ENCODE peak calls at places on chromosomes 3 and 15, in seven cellular contexts. One of them, this sample, is unnamed.

GRCh38 chr3:123396171-123397049 is 52.5 kb downstream of the ADCY5 start:
- DNase-seq in A549: no peak
- DNase-seq in WERI-Rb-1: no peak
- DNase-seq in stomach: no peak
- DNase-seq in BJ: no peak
- DNase-seq in epithelial cell of proximal tubule: no peak
- DNase-seq in esophagus squamous epithelium: no peak
- DNase-seq in this sample: peak; percentile 58

GRCh38 chr15:74786659-74787165 is 4.8 kb downstream of the CSK start:
- DNase-seq in A549: no peak
- DNase-seq in WERI-Rb-1: no peak
- DNase-seq in stomach: no peak
- DNase-seq in BJ: no peak
- DNase-seq in epithelial cell of proximal tubule: no peak
- DNase-seq in esophagus squamous epithelium: no peak
- DNase-seq in this sample: no peak

GRCh38 chr3:165749817-165750216 is 87.4 kb downstream of the BCHE start:
- DNase-seq in A549: no peak
- DNase-seq in WERI-Rb-1: no peak
- DNase-seq in stomach: no peak
- DNase-seq in BJ: no peak
- DNase-seq in epithelial cell of proximal tubule: peak; percentile 52
- DNase-seq in esophagus squamous epithelium: no peak
- DNase-seq in this sample: peak; percentile 0

GRCh38 chr3:15535757-15536156 is 14.3 kb upstream of the COLQ start:
- DNase-seq in A549: no peak
- DNase-seq in WERI-Rb-1: no peak
- DNase-seq in stomach: no peak
- DNase-seq in BJ: no peak
- DNase-seq in epithelial cell of proximal tubule: no peak
- DNase-seq in esophagus squamous epithelium: no peak
- DNase-seq in this sample: peak; percentile 67

GRCh38 chr15:40844543-40844981 is 714 bp downstream of the SPINT1 start:
- DNase-seq in A549: no peak
- DNase-seq in WERI-Rb-1: no peak
- DNase-seq in stomach: peak; percentile 51
- DNase-seq in BJ: no peak
- DNase-seq in epithelial cell of proximal tubule: no peak
- DNase-seq in esophagus squamous epithelium: no peak
- DNase-seq in this sample: peak; percentile 57

GRCh38 chr3:87082806-87083440 is 92.0 kb upstream of the VGLL3 start:
- DNase-seq in A549: peak; percentile 81
- DNase-seq in WERI-Rb-1: peak; percentile 25
- DNase-seq in stomach: no peak
- DNase-seq in BJ: no peak
- DNase-seq in epithelial cell of proximal tubule: no peak
- DNase-seq in esophagus squamous epithelium: no peak
- DNase-seq in this sample: peak; percentile 77

GRCh38 chr3:30996467-30996866 is 102.0 kb upstream of the GADL1 start:
- DNase-seq in A549: no peak
- DNase-seq in WERI-Rb-1: no peak
- DNase-seq in stomach: no peak
- DNase-seq in BJ: no peak
- DNase-seq in epithelial cell of proximal tubule: no peak
- DNase-seq in esophagus squamous epithelium: no peak
- DNase-seq in this sample: no peak

GRCh38 chr3:134874737-134875413 is 79.8 kb downstream of the EPHB1 start:
- DNase-seq in A549: no peak
- DNase-seq in WERI-Rb-1: no peak
- DNase-seq in stomach: no peak
- DNase-seq in BJ: no peak
- DNase-seq in epithelial cell of proximal tubule: no peak
- DNase-seq in esophagus squamous epithelium: no peak
- DNase-seq in this sample: no peak

GRCh38 chr3:48847586-48848423 is at the start of gene PRKAR2A:
- DNase-seq in A549: peak; percentile 85
- DNase-seq in WERI-Rb-1: peak; percentile 91
- DNase-seq in stomach: peak; percentile 92
- DNase-seq in BJ: no peak
- DNase-seq in epithelial cell of proximal tubule: no peak
- DNase-seq in esophagus squamous epithelium: no peak
- DNase-seq in this sample: peak; percentile 86

GRCh38 chr3:69016901-69017300 is 3.4 kb upstream of the EOGT start:
- DNase-seq in A549: no peak
- DNase-seq in WERI-Rb-1: no peak
- DNase-seq in stomach: no peak
- DNase-seq in BJ: no peak
- DNase-seq in epithelial cell of proximal tubule: no peak
- DNase-seq in esophagus squamous epithelium: no peak
- DNase-seq in this sample: no peak

GRCh38 chr3:69020857-69021256 is 7.4 kb upstream of the EOGT start:
- DNase-seq in A549: no peak
- DNase-seq in WERI-Rb-1: no peak
- DNase-seq in stomach: no peak
- DNase-seq in BJ: no peak
- DNase-seq in epithelial cell of proximal tubule: no peak
- DNase-seq in esophagus squamous epithelium: no peak
- DNase-seq in this sample: no peak

GRCh38 chr3:69016102-69016501 is 2.6 kb upstream of the EOGT start:
- DNase-seq in A549: no peak
- DNase-seq in WERI-Rb-1: no peak
- DNase-seq in stomach: no peak
- DNase-seq in BJ: no peak
- DNase-seq in epithelial cell of proximal tubule: no peak
- DNase-seq in esophagus squamous epithelium: no peak
- DNase-seq in this sample: no peak

DNA sequence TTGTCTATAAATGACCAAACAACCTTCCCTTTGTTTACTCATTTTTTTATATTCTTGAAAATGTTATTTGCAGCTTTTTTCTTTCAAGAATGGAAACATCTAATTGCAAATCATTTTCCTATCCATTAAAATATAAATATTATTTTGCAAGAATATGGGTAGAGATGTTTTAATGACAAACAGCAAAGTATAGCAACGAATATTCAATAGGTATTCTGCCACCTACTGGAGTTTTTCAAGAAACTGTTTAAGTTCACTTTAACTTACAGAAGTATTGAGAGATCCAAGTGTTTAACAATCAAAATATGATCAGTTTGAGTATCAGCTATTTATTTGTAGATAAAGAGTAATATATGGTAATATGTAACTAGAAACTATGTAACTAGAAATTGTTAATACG is 6.9 kb upstream of the EOGT start:
- DNase-seq in A549: no peak
- DNase-seq in WERI-Rb-1: no peak
- DNase-seq in stomach: no peak
- DNase-seq in BJ: no peak
- DNase-seq in epithelial cell of proximal tubule: no peak
- DNase-seq in esophagus squamous epithelium: no peak
- DNase-seq in this sample: no peak
- TF ChIP-seq CTCF in A549: peak; percentile 37
- TF ChIP-seq CTCF in WERI-Rb-1: no peak
- TF ChIP-seq CTCF in stomach: no peak
- TF ChIP-seq CTCF in BJ: peak; percentile 34
- TF ChIP-seq CTCF in epithelial cell of proximal tubule: peak; percentile 39
- TF ChIP-seq CTCF in esophagus squamous epithelium: no peak
- TF ChIP-seq CTCF in this sample: peak; percentile 13

GRCh38 chr15:53872410-53872809 is 105.8 kb upstream of the UNC13C start:
- DNase-seq in A549: peak; percentile 3
- DNase-seq in WERI-Rb-1: no peak
- DNase-seq in stomach: no peak
- DNase-seq in BJ: no peak
- DNase-seq in epithelial cell of proximal tubule: no peak
- DNase-seq in esophagus squamous epithelium: no peak
- DNase-seq in this sample: peak; percentile 35
- H3K4me3 ChIP-seq in A549: no peak overlapping the region
- H3K4me3 ChIP-seq in WERI-Rb-1: no peak overlapping the region
- H3K4me3 ChIP-seq in stomach: no peak overlapping the region
- H3K4me3 ChIP-seq in BJ: no peak overlapping the region
- H3K4me3 ChIP-seq in epithelial cell of proximal tubule: no peak overlapping the region
- H3K4me3 ChIP-seq in esophagus squamous epithelium: no peak overlapping the region
- H3K4me3 ChIP-seq in this sample: no peak overlapping the region

GRCh38 chr3:121630355-121630754 is 30.3 kb downstream of the HCLS1 start:
- DNase-seq in A549: no peak
- DNase-seq in WERI-Rb-1: no peak
- DNase-seq in stomach: no peak
- DNase-seq in BJ: no peak
- DNase-seq in epithelial cell of proximal tubule: no peak
- DNase-seq in esophagus squamous epithelium: no peak
- DNase-seq in this sample: peak; percentile 15

GRCh38 chr3:121626495-121626894 is 33.3 kb downstream of the FBXO40 start:
- DNase-seq in A549: no peak
- DNase-seq in WERI-Rb-1: no peak
- DNase-seq in stomach: no peak
- DNase-seq in BJ: no peak
- DNase-seq in epithelial cell of proximal tubule: no peak
- DNase-seq in esophagus squamous epithelium: no peak
- DNase-seq in this sample: no peak

GRCh38 chr3:121627211-121627610 is 33.5 kb downstream of the HCLS1 start:
- DNase-seq in A549: no peak
- DNase-seq in WERI-Rb-1: no peak
- DNase-seq in stomach: no peak
- DNase-seq in BJ: no peak
- DNase-seq in epithelial cell of proximal tubule: no peak
- DNase-seq in esophagus squamous epithelium: no peak
- DNase-seq in this sample: no peak

GRCh38 chr3:121627622-121628021 is 33.1 kb downstream of the HCLS1 start:
- DNase-seq in A549: no peak
- DNase-seq in WERI-Rb-1: no peak
- DNase-seq in stomach: no peak
- DNase-seq in BJ: no peak
- DNase-seq in epithelial cell of proximal tubule: no peak
- DNase-seq in esophagus squamous epithelium: no peak
- DNase-seq in this sample: no peak

GRCh38 chr3:121629601-121630000 is 31.1 kb downstream of the HCLS1 start:
- DNase-seq in A549: no peak
- DNase-seq in WERI-Rb-1: no peak
- DNase-seq in stomach: no peak
- DNase-seq in BJ: no peak
- DNase-seq in epithelial cell of proximal tubule: no peak
- DNase-seq in esophagus squamous epithelium: no peak
- DNase-seq in this sample: no peak
- TF ChIP-seq CTCF in A549: no peak
- TF ChIP-seq CTCF in WERI-Rb-1: no peak
- TF ChIP-seq CTCF in stomach: no peak
- TF ChIP-seq CTCF in BJ: no peak
- TF ChIP-seq CTCF in epithelial cell of proximal tubule: no peak
- TF ChIP-seq CTCF in esophagus squamous epithelium: no peak
- TF ChIP-seq CTCF in this sample: no peak

GRCh38 chr15:89776274-89777072 is at the start of gene MESP2:
- DNase-seq in A549: peak; percentile 90
- DNase-seq in WERI-Rb-1: no peak
- DNase-seq in stomach: peak; percentile 89
- DNase-seq in BJ: no peak
- DNase-seq in epithelial cell of proximal tubule: no peak
- DNase-seq in esophagus squamous epithelium: no peak
- DNase-seq in this sample: peak; percentile 64

GRCh38 chr15:89775815-89776214 is 317 bp upstream of the MESP2 start:
- DNase-seq in A549: no peak
- DNase-seq in WERI-Rb-1: no peak
- DNase-seq in stomach: no peak
- DNase-seq in BJ: no peak
- DNase-seq in epithelial cell of proximal tubule: no peak
- DNase-seq in esophagus squamous epithelium: no peak
- DNase-seq in this sample: no peak

GRCh38 chr15:89778861-89779260 is 2.7 kb downstream of the MESP2 start:
- DNase-seq in A549: no peak
- DNase-seq in WERI-Rb-1: no peak
- DNase-seq in stomach: no peak
- DNase-seq in BJ: no peak
- DNase-seq in epithelial cell of proximal tubule: no peak
- DNase-seq in esophagus squamous epithelium: no peak
- DNase-seq in this sample: no peak

GRCh38 chr15:89777821-89778380 is 1.8 kb downstream of the MESP2 start:
- DNase-seq in A549: no peak
- DNase-seq in WERI-Rb-1: no peak
- DNase-seq in stomach: no peak
- DNase-seq in BJ: no peak
- DNase-seq in epithelial cell of proximal tubule: no peak
- DNase-seq in esophagus squamous epithelium: no peak
- DNase-seq in this sample: no peak

GRCh38 chr15:89777073-89777820 is 1.1 kb downstream of the MESP2 start:
- DNase-seq in A549: no peak
- DNase-seq in WERI-Rb-1: no peak
- DNase-seq in stomach: no peak
- DNase-seq in BJ: no peak
- DNase-seq in epithelial cell of proximal tubule: no peak
- DNase-seq in esophagus squamous epithelium: no peak
- DNase-seq in this sample: no peak
- H3K4me3 ChIP-seq in A549: no peak overlapping the region
- H3K4me3 ChIP-seq in WERI-Rb-1: no peak overlapping the region
- H3K4me3 ChIP-seq in stomach: peak overlapping the region; percentile 42
- H3K4me3 ChIP-seq in BJ: no peak overlapping the region
- H3K4me3 ChIP-seq in epithelial cell of proximal tubule: no peak overlapping the region
- H3K4me3 ChIP-seq in esophagus squamous epithelium: peak overlapping the region; percentile 41
- H3K4me3 ChIP-seq in this sample: no peak overlapping the region

DNA sequence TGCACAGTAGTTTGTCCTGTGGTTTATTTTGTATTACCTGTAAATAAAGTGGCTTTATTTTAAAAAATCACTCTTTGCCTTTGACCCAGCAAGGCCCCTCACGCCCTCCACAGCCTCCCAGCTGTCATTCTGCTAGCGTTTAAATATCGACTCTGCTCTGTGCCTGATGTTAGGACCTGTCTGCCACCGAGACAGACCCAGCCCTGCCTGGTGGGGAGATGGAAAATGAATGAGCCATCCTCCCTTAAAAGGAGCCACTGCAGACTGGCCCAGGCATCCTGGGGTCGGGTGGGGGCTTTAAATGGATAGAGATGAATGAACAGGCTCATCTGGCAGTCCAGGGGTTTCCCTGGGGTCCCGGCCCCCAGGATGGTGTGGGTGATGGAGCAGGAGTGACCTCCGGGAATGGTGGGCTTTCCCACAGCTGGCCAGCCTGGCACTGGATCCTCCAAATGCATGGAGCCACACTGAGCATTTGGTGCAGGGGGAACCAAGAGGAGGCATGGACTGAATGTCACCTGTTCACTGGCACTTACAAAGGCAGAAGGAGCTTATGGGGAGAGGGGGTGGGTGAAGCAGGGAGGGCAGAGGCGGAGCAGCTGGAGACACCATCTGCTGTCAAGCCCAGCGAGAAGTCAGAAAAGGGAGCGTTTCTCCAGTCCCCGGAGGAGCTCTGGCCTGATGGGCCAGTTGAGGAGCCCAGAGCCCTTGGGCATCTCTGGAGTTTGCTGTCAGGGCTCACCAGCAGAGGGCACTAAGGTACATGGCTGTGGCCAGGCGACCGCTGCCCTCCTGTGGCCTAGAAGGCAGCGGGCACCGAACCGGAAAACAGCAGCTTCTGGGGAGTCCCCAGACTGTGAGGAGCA is 11.9 kb downstream of the GRM2 start:
- DNase-seq in A549: peak; percentile 70
- DNase-seq in WERI-Rb-1: peak; percentile 96
- DNase-seq in stomach: peak; percentile 81
- DNase-seq in BJ: no peak
- DNase-seq in epithelial cell of proximal tubule: no peak
- DNase-seq in esophagus squamous epithelium: no peak
- DNase-seq in this sample: peak; percentile 69
- TF ChIP-seq CTCF in A549: peak; percentile 63
- TF ChIP-seq CTCF in WERI-Rb-1: peak; percentile 99
- TF ChIP-seq CTCF in stomach: peak; percentile 66
- TF ChIP-seq CTCF in BJ: peak; percentile 76
- TF ChIP-seq CTCF in epithelial cell of proximal tubule: peak; percentile 97
- TF ChIP-seq CTCF in esophagus squamous epithelium: peak; percentile 76
- TF ChIP-seq CTCF in this sample: peak; percentile 61

GRCh38 chr3:11156026-11156410 is 1.7 kb downstream of the HRH1 start:
- DNase-seq in A549: no peak
- DNase-seq in WERI-Rb-1: no peak
- DNase-seq in stomach: no peak
- DNase-seq in BJ: no peak
- DNase-seq in epithelial cell of proximal tubule: no peak
- DNase-seq in esophagus squamous epithelium: no peak
- DNase-seq in this sample: no peak
- H3K4me3 ChIP-seq in A549: no peak overlapping the region
- H3K4me3 ChIP-seq in WERI-Rb-1: no peak overlapping the region
- H3K4me3 ChIP-seq in stomach: no peak overlapping the region
- H3K4me3 ChIP-seq in BJ: peak overlapping the region; percentile 77
- H3K4me3 ChIP-seq in epithelial cell of proximal tubule: peak overlapping the region; percentile 91
- H3K4me3 ChIP-seq in esophagus squamous epithelium: no peak overlapping the region
- H3K4me3 ChIP-seq in this sample: no peak overlapping the region

This sample was measured in epithelial cell of esophagus.